ENCODE peak calls at places on chromosome 4, in eight cellular contexts. G is cardiac muscle cell, L is GM10248, A is mucosa of descending colon, W is mammary epithelial cell, C is B cell, U is HFF-Myc, E is H9. M is an unnamed sample.

GRCh38 chr4:161403781-161404180 is 760.0 kb downstream of the FSTL5 start:
- DNase-seq in L (no peak), C (no peak), E (no peak), U (no peak), W (no peak), G (no peak), A (no peak), M (no peak)

GRCh38 chr4:79087091-79087490 is 147.9 kb upstream of the PAQR3 start:
- DNase-seq in U (no peak), L (no peak), A (no peak), C (no peak), G (no peak), W (no peak), E (no peak), M (no peak)

GRCh38 chr4:65089666-65090065 is 580.6 kb downstream of the EPHA5 start:
- DNase-seq in L (no peak), G (peak), W (peak), C (no peak), A (no peak), E (no peak), U (no peak), M (no peak)

GRCh38 chr4:19155568-19155967 is 1096.1 kb upstream of the SLIT2 start:
- DNase-seq in G (no peak), U (no peak), A (no peak), C (no peak), E (no peak), L (no peak), W (no peak), M (no peak)

GRCh38 chr4:1792832-1793495 is at the start of gene FGFR3:
- DNase-seq in U (no peak), L (peak), W (no peak), G (peak), C (no peak), E (peak), A (peak), M (no peak)

GRCh38 chr4:54315561-54315960 is 86.5 kb downstream of the PDGFRA start:
- DNase-seq in W (no peak), G (no peak), A (peak), E (no peak), C (no peak), U (no peak), L (peak), M (no peak)

GRCh38 chr4:44025376-44026020 is 423.1 kb downstream of the KCTD8 start:
- DNase-seq in A (no peak), G (no peak), E (no peak), L (no peak), W (no peak), U (no peak), C (no peak), M (no peak)

GRCh38 chr4:110361921-110362320 is 114.0 kb upstream of the ENPEP start:
- DNase-seq in W (peak), G (no peak), L (no peak), A (no peak), U (no peak), C (no peak), E (no peak), M (no peak)

GRCh38 chr4:181258569-181258968 is 984.6 kb upstream of the TENM3 start:
- DNase-seq in G (no peak), E (no peak), A (no peak), W (no peak), L (no peak), U (no peak), C (no peak), M (no peak)

GRCh38 chr4:177214935-177215334 is 94.7 kb upstream of the NEIL3 start:
- DNase-seq in A (no peak), G (no peak), C (no peak), E (no peak), U (no peak), W (peak), L (no peak), M (no peak)

GRCh38 chr4:18882468-18882867 is 860.9 kb upstream of the LCORL start:
- DNase-seq in E (no peak), U (peak), W (peak), A (no peak), C (no peak), G (peak), L (no peak), M (no peak)

GRCh38 chr4:173121044-173121685 is 47.4 kb upstream of the GALNT7 start:
- DNase-seq in E (peak), L (peak), C (no peak), U (no peak), G (peak), A (peak), W (peak), M (no peak)

GRCh38 chr4:113637363-113637762 is 124.2 kb downstream of the CAMK2D start:
- DNase-seq in L (no peak), U (no peak), C (no peak), W (peak), A (no peak), E (no peak), G (no peak), M (peak)

GRCh38 chr4:173450281-173450680 is 51.4 kb upstream of the SCRG1 start:
- DNase-seq in W (no peak), U (no peak), A (no peak), G (no peak), C (no peak), L (no peak), E (no peak), M (no peak)

GRCh38 chr4:34516524-34516923 is 1727.8 kb downstream of the ARAP2 start:
- DNase-seq in E (no peak), U (no peak), W (no peak), A (no peak), C (no peak), G (no peak), L (no peak), M (no peak)

GRCh38 chr4:24262616-24263015 is 321.7 kb downstream of the DHX15 start:
- DNase-seq in G (no peak), U (no peak), E (no peak), L (no peak), C (no peak), A (no peak), W (no peak), M (no peak)

GRCh38 chr4:95250544-95251137 is 298.1 kb downstream of the UNC5C start:
- DNase-seq in E (no peak), U (no peak), C (no peak), W (peak), A (no peak), L (no peak), G (no peak), M (no peak)

GRCh38 chr4:1870328-1870577 is 940 bp upstream of the NSD2 start:
- DNase-seq in W (peak), G (peak), U (no peak), E (peak), A (peak), L (peak), C (peak), M (peak)

GRCh38 chr4:4277531-4277930 is 12.4 kb downstream of the LYAR start:
- DNase-seq in W (no peak), A (no peak), E (no peak), G (no peak), C (no peak), U (no peak), L (no peak), M (no peak)

GRCh38 chr4:124642846-124643245 is 69.7 kb downstream of the ANKRD50 start:
- DNase-seq in C (no peak), W (peak), A (no peak), E (no peak), L (no peak), G (no peak), U (no peak), M (no peak)

GRCh38 chr4:48939785-48940184 is 33.2 kb upstream of the OCIAD2 start:
- DNase-seq in U (peak), A (no peak), E (no peak), G (no peak), C (no peak), L (no peak), W (peak), M (no peak)

GRCh38 chr4:97582890-97583289 is 560.4 kb downstream of the STPG2 start:
- DNase-seq in C (no peak), A (no peak), W (no peak), E (no peak), L (no peak), U (no peak), G (no peak), M (no peak)

GRCh38 chr4:104500452-104500851 is 5.8 kb upstream of the CXXC4 start:
- DNase-seq in U (no peak), L (no peak), E (no peak), W (no peak), G (peak), C (no peak), A (peak), M (no peak)

GRCh38 chr4:86891785-86892638 is at the start of gene C4orf36:
- DNase-seq in W (peak), U (no peak), L (peak), A (peak), C (no peak), G (peak), E (peak), M (no peak)
- TF ChIP-seq CTCF in W (no peak), U (no peak), L (no peak), A (no peak), C (no peak), G (no peak), E (no peak), M (no peak)

DNA sequence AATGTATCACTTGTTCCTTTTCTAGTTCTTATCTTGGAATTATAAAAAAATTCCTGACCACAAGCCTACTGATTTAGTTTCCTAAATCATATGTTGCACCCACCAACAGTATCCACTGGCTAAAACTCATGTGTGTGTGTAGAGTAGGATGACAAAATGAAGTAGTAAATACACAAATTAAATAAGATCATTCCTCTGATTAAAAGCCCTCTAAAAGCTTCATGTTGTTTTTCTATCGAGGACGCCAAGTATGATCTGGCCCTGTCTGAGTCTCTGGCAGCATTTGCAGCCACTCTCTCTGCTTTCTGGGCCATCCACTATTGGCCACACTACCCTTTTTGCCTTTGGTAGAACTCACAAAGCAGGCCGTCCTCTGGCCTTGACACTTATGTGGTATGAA is 183.4 kb downstream of the PACRGL start:
- DNase-seq in G (no peak), E (no peak), L (no peak), C (no peak), U (no peak), A (no peak), W (no peak), M (no peak)
- TF ChIP-seq CTCF in G (no peak), E (no peak), L (no peak), C (no peak), U (no peak), A (no peak), W (no peak), M (no peak)

GRCh38 chr4:143377635-143378099 is 41.0 kb downstream of the GAB1 start:
- DNase-seq in A (no peak), G (no peak), L (peak), E (no peak), C (no peak), U (no peak), W (no peak), M (no peak)
- TF ChIP-seq CTCF in A (no peak), G (no peak), L (no peak), E (no peak), C (no peak), U (no peak), W (no peak), M (no peak)

DNA sequence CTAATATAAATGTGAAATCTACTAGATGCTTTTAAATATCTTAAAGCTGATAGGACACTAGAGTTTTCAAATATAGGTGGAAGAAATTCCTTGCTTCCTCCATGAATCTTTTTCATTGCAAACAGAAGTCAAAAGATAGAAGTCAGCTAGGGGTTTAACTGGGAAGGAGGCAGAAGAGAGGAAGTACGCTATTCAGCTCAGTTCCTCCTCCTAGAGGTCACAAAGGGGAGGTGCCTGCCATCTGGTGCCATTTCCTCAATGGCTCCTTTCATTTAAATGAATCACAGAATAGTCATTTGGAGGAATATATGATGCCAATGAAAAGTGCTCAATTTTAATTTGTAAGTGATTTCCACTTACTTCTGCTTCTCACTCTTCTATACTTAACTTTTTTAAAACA is 8.5 kb downstream of the COL25A1 start:
- DNase-seq in U (no peak), E (peak), G (peak), C (no peak), L (no peak), W (no peak), A (peak), M (no peak)
- TF ChIP-seq CTCF in U (peak), E (peak), G (peak), C (peak), L (peak), W (peak), A (no peak), M (no peak)

M was measured in AG09319.